ENCODE peak calls at places on chromosomes 13 and 19, in five cellular contexts. One of them, this sample, is unnamed.

GRCh38 chr13:74090397-74090796 is 43.8 kb downstream of the KLF12 start:
- ATAC-seq in GM12878: no peak
- ATAC-seq in HCT116: no peak
- ATAC-seq in HepG2: no peak
- ATAC-seq in K562: no peak
- ATAC-seq in this sample: no peak

GRCh38 chr13:40283666-40284065 is 382.8 kb downstream of the FOXO1 start:
- ATAC-seq in HepG2: no peak
- ATAC-seq in GM12878: no peak
- ATAC-seq in HCT116: no peak
- ATAC-seq in K562: no peak
- ATAC-seq in this sample: no peak

GRCh38 chr19:5956728-5957127 is 21.2 kb downstream of the RANBP3 start:
- ATAC-seq in K562: no peak
- ATAC-seq in HCT116: no peak
- ATAC-seq in GM12878: no peak
- ATAC-seq in HepG2: no peak
- ATAC-seq in this sample: no peak

GRCh38 chr13:80900557-80900956 is 559.6 kb upstream of the SPRY2 start:
- ATAC-seq in GM12878: no peak
- ATAC-seq in K562: no peak
- ATAC-seq in HCT116: no peak
- ATAC-seq in HepG2: no peak
- ATAC-seq in this sample: no peak

GRCh38 chr13:25281937-25282332 is 5.4 kb downstream of the MTMR6 start:
- ATAC-seq in GM12878: peak
- ATAC-seq in HepG2: no peak
- ATAC-seq in K562: peak
- ATAC-seq in HCT116: no peak
- ATAC-seq in this sample: no peak

GRCh38 chr13:30796833-30797601 is 61.7 kb downstream of the ALOX5AP start:
- ATAC-seq in HepG2: no peak
- ATAC-seq in GM12878: peak
- ATAC-seq in HCT116: no peak
- ATAC-seq in K562: no peak
- ATAC-seq in this sample: no peak

GRCh38 chr13:111228262-111229144 is 91.9 kb upstream of the TEX29 start:
- ATAC-seq in GM12878: no peak
- ATAC-seq in HepG2: no peak
- ATAC-seq in K562: no peak
- ATAC-seq in HCT116: no peak
- ATAC-seq in this sample: no peak

GRCh38 chr19:53132231-53132991 is at the start of gene ZNF415:
- ATAC-seq in K562: no peak
- ATAC-seq in HCT116: no peak
- ATAC-seq in HepG2: no peak
- ATAC-seq in GM12878: no peak
- ATAC-seq in this sample: peak

GRCh38 chr19:48452656-48453480 is 2.5 kb upstream of the KCNJ14 start:
- ATAC-seq in K562: no peak
- ATAC-seq in HCT116: no peak
- ATAC-seq in HepG2: no peak
- ATAC-seq in GM12878: no peak
- ATAC-seq in this sample: no peak

GRCh38 chr19:27776020-27776419 is 1436.9 kb downstream of the UQCRFS1 start:
- ATAC-seq in K562: peak
- ATAC-seq in GM12878: peak
- ATAC-seq in HepG2: peak
- ATAC-seq in HCT116: peak
- ATAC-seq in this sample: no peak

GRCh38 chr19:15622991-15623390 is 8.0 kb downstream of the CYP4F8 start:
- ATAC-seq in K562: no peak
- ATAC-seq in HCT116: peak
- ATAC-seq in GM12878: no peak
- ATAC-seq in HepG2: no peak
- ATAC-seq in this sample: no peak

GRCh38 chr13:102484329-102484728 is 82.5 kb upstream of the FGF14 start:
- ATAC-seq in HCT116: no peak
- ATAC-seq in K562: no peak
- ATAC-seq in HepG2: peak
- ATAC-seq in GM12878: no peak
- ATAC-seq in this sample: no peak

GRCh38 chr13:25171517-25172302 is at the start of gene AMER2:
- ATAC-seq in K562: no peak
- ATAC-seq in HCT116: no peak
- ATAC-seq in GM12878: peak
- ATAC-seq in HepG2: no peak
- ATAC-seq in this sample: no peak

GRCh38 chr19:3649888-3650287 is 23.3 kb upstream of the CACTIN start:
- ATAC-seq in HCT116: no peak
- ATAC-seq in K562: no peak
- ATAC-seq in HepG2: no peak
- ATAC-seq in GM12878: no peak
- ATAC-seq in this sample: no peak

GRCh38 chr13:100899720-100900316 is 225.2 kb upstream of the TMTC4 start:
- ATAC-seq in HepG2: no peak
- ATAC-seq in K562: no peak
- ATAC-seq in GM12878: no peak
- ATAC-seq in HCT116: no peak
- ATAC-seq in this sample: no peak

GRCh38 chr13:97367016-97367415 is 67.0 kb upstream of the RAP2A start:
- ATAC-seq in HCT116: no peak
- ATAC-seq in HepG2: no peak
- ATAC-seq in GM12878: no peak
- ATAC-seq in K562: no peak
- ATAC-seq in this sample: peak

GRCh38 chr19:4589579-4590410 is 30.3 kb upstream of the SEMA6B start:
- ATAC-seq in HCT116: peak
- ATAC-seq in GM12878: peak
- ATAC-seq in HepG2: peak
- ATAC-seq in K562: peak
- ATAC-seq in this sample: no peak

GRCh38 chr13:91383836-91384235 is 14.6 kb upstream of the GPC5 start:
- ATAC-seq in K562: no peak
- ATAC-seq in GM12878: no peak
- ATAC-seq in HepG2: no peak
- ATAC-seq in HCT116: no peak
- ATAC-seq in this sample: no peak

GRCh38 chr13:107170270-107170931 is 602.5 kb upstream of the ARGLU1 start:
- ATAC-seq in HCT116: no peak
- ATAC-seq in HepG2: no peak
- ATAC-seq in GM12878: no peak
- ATAC-seq in K562: no peak
- ATAC-seq in this sample: no peak

GRCh38 chr19:33194527-33194883 is 375 bp downstream of the LRP3 start:
- ATAC-seq in HepG2: peak
- ATAC-seq in GM12878: no peak
- ATAC-seq in K562: no peak
- ATAC-seq in HCT116: peak
- ATAC-seq in this sample: peak

GRCh38 chr13:85693889-85694511 is 105.2 kb downstream of the SLITRK6 start:
- ATAC-seq in GM12878: no peak
- ATAC-seq in HepG2: no peak
- ATAC-seq in HCT116: no peak
- ATAC-seq in K562: no peak
- ATAC-seq in this sample: no peak

GRCh38 chr19:33832633-33833032 is 36.0 kb downstream of the KCTD15 start:
- ATAC-seq in K562: no peak
- ATAC-seq in GM12878: no peak
- ATAC-seq in HCT116: no peak
- ATAC-seq in HepG2: no peak
- ATAC-seq in this sample: no peak

GRCh38 chr13:80011448-80012212 is 329.3 kb downstream of the SPRY2 start:
- ATAC-seq in HepG2: no peak
- ATAC-seq in K562: no peak
- ATAC-seq in HCT116: no peak
- ATAC-seq in GM12878: no peak
- ATAC-seq in this sample: no peak

GRCh38 chr19:15112385-15112784 is 5.2 kb downstream of the SYDE1 start:
- ATAC-seq in HCT116: peak
- ATAC-seq in GM12878: peak
- ATAC-seq in K562: peak
- ATAC-seq in HepG2: no peak
- ATAC-seq in this sample: no peak

GRCh38 chr13:109968876-109969577 is 182.6 kb upstream of the IRS2 start:
- ATAC-seq in GM12878: no peak
- ATAC-seq in HepG2: no peak
- ATAC-seq in HCT116: no peak
- ATAC-seq in K562: no peak
- ATAC-seq in this sample: peak

GRCh38 chr13:24627090-24627714 is 53.0 kb upstream of the ATP12A start:
- ATAC-seq in GM12878: no peak
- ATAC-seq in HepG2: peak
- ATAC-seq in HCT116: peak
- ATAC-seq in K562: peak
- ATAC-seq in this sample: no peak

GRCh38 chr13:35704331-35704730 is 227.8 kb upstream of the MAB21L1 start:
- ATAC-seq in GM12878: no peak
- ATAC-seq in HCT116: no peak
- ATAC-seq in HepG2: no peak
- ATAC-seq in K562: no peak
- ATAC-seq in this sample: no peak

GRCh38 chr13:60604058-60604457 is 207.0 kb downstream of the TDRD3 start:
- ATAC-seq in HCT116: no peak
- ATAC-seq in HepG2: no peak
- ATAC-seq in K562: no peak
- ATAC-seq in GM12878: no peak
- ATAC-seq in this sample: no peak

GRCh38 chr13:40152145-40152544 is 496.7 kb downstream of the COG6 start:
- ATAC-seq in HCT116: peak
- ATAC-seq in K562: no peak
- ATAC-seq in GM12878: no peak
- ATAC-seq in HepG2: no peak
- ATAC-seq in this sample: no peak

GRCh38 chr13:27374126-27374613 is 50.2 kb upstream of the GTF3A start:
- ATAC-seq in HCT116: peak
- ATAC-seq in HepG2: peak
- ATAC-seq in K562: no peak
- ATAC-seq in GM12878: no peak
- ATAC-seq in this sample: no peak
- TF ChIP-seq POLR2A in HCT116: no peak
- TF ChIP-seq POLR2A in HepG2: no peak
- TF ChIP-seq POLR2A in K562: no peak
- TF ChIP-seq POLR2A in GM12878: no peak
- TF ChIP-seq POLR2A in this sample: no peak

GRCh38 chr19:18368504-18369222 is 17.3 kb upstream of the GDF15 start:
- ATAC-seq in K562: no peak
- ATAC-seq in HCT116: no peak
- ATAC-seq in HepG2: no peak
- ATAC-seq in GM12878: no peak
- ATAC-seq in this sample: no peak

GRCh38 chr19:18377026-18377425 is 8.9 kb upstream of the GDF15 start:
- ATAC-seq in HepG2: no peak
- ATAC-seq in GM12878: no peak
- ATAC-seq in HCT116: no peak
- ATAC-seq in K562: no peak
- ATAC-seq in this sample: no peak

GRCh38 chr19:18373407-18373891 is 12.5 kb upstream of the GDF15 start:
- ATAC-seq in GM12878: no peak
- ATAC-seq in HCT116: no peak
- ATAC-seq in K562: no peak
- ATAC-seq in HepG2: no peak
- ATAC-seq in this sample: no peak

DNA sequence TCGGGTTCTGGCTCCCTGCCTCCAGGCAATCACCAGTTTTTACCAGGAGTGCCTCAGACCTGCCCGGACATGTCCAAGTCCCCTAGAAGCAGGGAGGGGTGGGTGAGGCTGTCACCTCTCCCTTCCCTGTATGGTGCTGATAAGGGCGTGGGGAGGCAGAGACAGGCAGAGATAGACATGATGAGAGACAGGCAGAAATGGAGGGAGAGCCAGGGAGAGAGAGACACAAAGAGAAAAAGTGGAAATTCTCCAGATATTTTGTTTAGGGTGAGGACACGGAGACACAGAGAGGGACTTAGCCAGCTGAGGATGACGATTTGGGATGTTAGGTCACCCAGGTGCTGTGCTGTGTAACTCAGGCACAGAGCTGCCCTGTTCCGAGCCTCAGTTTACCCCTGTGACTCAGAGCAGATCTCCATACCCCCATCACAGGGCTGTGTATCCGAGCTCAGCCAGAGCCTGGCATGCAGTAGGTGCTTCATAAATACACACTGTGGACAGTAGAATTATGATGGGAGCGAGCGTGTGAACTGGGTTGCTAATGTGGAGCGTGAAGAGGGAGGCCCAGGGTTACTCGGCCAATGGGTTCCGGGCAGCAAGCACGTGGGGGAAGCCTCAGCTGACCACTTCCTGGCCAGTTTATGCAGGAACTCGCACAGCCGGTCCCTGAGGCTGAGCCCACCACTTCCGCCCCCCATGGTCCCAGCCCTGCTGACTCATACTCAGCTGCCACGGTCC is 11.9 kb upstream of the GDF15 start:
- ATAC-seq in HCT116: peak
- ATAC-seq in K562: peak
- ATAC-seq in GM12878: peak
- ATAC-seq in HepG2: peak
- ATAC-seq in this sample: peak
- TF ChIP-seq POLR2AphosphoS5 in HCT116: peak
- TF ChIP-seq POLR2AphosphoS5 in K562: peak
- TF ChIP-seq POLR2AphosphoS5 in GM12878: peak
- TF ChIP-seq POLR2AphosphoS5 in HepG2: no peak
- TF ChIP-seq POLR2AphosphoS5 in this sample: peak

DNA sequence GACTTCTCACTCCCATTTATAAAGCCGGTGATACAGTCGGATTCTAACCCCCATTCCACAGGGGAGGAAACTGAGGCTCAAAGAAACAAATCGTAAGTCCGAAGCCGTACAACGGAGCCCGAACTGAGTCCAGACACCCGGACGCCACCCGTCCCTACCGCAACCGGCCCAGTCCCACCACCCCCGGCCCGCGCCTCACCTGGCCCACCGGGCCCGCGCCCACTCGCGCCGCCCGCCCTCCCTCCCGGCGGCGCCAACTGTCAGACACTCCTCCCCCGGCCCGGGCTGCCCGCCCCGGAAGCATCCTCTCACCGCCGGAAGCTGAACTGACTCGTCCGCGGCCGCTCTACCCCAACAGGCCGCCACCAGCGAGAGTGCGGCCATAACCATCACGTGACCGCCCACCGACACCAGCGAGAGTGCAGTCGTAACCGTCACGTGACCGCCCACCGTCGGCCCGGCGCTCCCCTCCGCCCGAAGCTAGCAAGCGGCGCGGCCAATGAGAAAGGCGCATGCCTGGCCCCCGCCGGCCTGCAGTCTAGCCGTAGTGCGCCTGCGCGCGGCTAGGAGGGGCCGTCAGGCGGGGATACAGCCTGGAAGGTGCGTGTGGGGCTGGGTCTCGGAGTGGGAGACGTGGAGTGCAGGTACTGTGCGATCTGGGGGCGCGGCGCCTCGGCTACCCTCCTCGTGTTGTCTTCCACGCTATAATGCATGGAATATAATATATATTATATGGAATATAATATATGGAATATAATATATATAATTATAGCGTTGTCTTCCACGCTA is at the start of the genes C19orf47 and PLD3:
- ATAC-seq in K562: peak
- ATAC-seq in GM12878: peak
- ATAC-seq in HCT116: peak
- ATAC-seq in HepG2: peak
- ATAC-seq in this sample: peak
- TF ChIP-seq POLR2A in K562: peak
- TF ChIP-seq POLR2A in GM12878: peak
- TF ChIP-seq POLR2A in HCT116: peak
- TF ChIP-seq POLR2A in HepG2: peak
- TF ChIP-seq POLR2A in this sample: peak

GRCh38 chr13:78598933-78599332 is 4.4 kb downstream of the POU4F1 start:
- ATAC-seq in HCT116: no peak
- ATAC-seq in HepG2: no peak
- ATAC-seq in GM12878: no peak
- ATAC-seq in K562: no peak
- ATAC-seq in this sample: no peak
- TF ChIP-seq POLR2AphosphoS5 in HCT116: no peak
- TF ChIP-seq POLR2AphosphoS5 in HepG2: no peak
- TF ChIP-seq POLR2AphosphoS5 in GM12878: no peak
- TF ChIP-seq POLR2AphosphoS5 in K562: no peak
- TF ChIP-seq POLR2AphosphoS5 in this sample: no peak

This sample was measured in gastroesophageal sphincter.